ENCODE peak calls at places on chromosomes 5 and 9, in ten cellular contexts. One of them, this sample, is unnamed.

GRCh38 chr9:32431940-32432555 is 47.6 kb downstream of the ACO1 start:
- DNase-seq in Peyer's patch: peak; percentile 51
- DNase-seq in fibroblast of lung: peak; percentile 67
- DNase-seq in heart left ventricle: peak; percentile 49
- DNase-seq in tibial artery: no peak
- DNase-seq in astrocyte of the spinal cord: peak; percentile 52
- DNase-seq in mesendoderm: peak; percentile 46
- DNase-seq in fibroblast of the aortic adventitia: peak; percentile 52
- DNase-seq in sigmoid colon: peak; percentile 71
- DNase-seq in right cardiac atrium: peak; percentile 40
- DNase-seq in this sample: no peak

GRCh38 chr5:74516217-74516636 is 124.3 kb downstream of the ENC1 start:
- DNase-seq in Peyer's patch: no peak
- DNase-seq in fibroblast of lung: no peak
- DNase-seq in heart left ventricle: peak; percentile 33
- DNase-seq in tibial artery: no peak
- DNase-seq in astrocyte of the spinal cord: peak; percentile 26
- DNase-seq in mesendoderm: peak; percentile 99
- DNase-seq in fibroblast of the aortic adventitia: peak; percentile 29
- DNase-seq in sigmoid colon: no peak
- DNase-seq in right cardiac atrium: no peak
- DNase-seq in this sample: no peak

GRCh38 chr9:75504721-75505120 is 385.8 kb upstream of the PCSK5 start:
- DNase-seq in Peyer's patch: no peak
- DNase-seq in fibroblast of lung: no peak
- DNase-seq in heart left ventricle: no peak
- DNase-seq in tibial artery: no peak
- DNase-seq in astrocyte of the spinal cord: no peak
- DNase-seq in mesendoderm: no peak
- DNase-seq in fibroblast of the aortic adventitia: no peak
- DNase-seq in sigmoid colon: no peak
- DNase-seq in right cardiac atrium: no peak
- DNase-seq in this sample: no peak

GRCh38 chr9:134141906-134142305 is 6.0 kb downstream of the WDR5 start:
- DNase-seq in Peyer's patch: no peak
- DNase-seq in fibroblast of lung: no peak
- DNase-seq in heart left ventricle: no peak
- DNase-seq in tibial artery: no peak
- DNase-seq in astrocyte of the spinal cord: no peak
- DNase-seq in mesendoderm: no peak
- DNase-seq in fibroblast of the aortic adventitia: no peak
- DNase-seq in sigmoid colon: no peak
- DNase-seq in right cardiac atrium: no peak
- DNase-seq in this sample: no peak

GRCh38 chr5:108560581-108560980 is 178.7 kb upstream of the FBXL17 start:
- DNase-seq in Peyer's patch: no peak
- DNase-seq in fibroblast of lung: peak; percentile 79
- DNase-seq in heart left ventricle: peak; percentile 56
- DNase-seq in tibial artery: no peak
- DNase-seq in astrocyte of the spinal cord: peak; percentile 13
- DNase-seq in mesendoderm: no peak
- DNase-seq in fibroblast of the aortic adventitia: peak; percentile 67
- DNase-seq in sigmoid colon: peak; percentile 68
- DNase-seq in right cardiac atrium: peak; percentile 48
- DNase-seq in this sample: peak; percentile 98

GRCh38 chr9:124760719-124761118 is 10.4 kb downstream of the NR6A1 start:
- DNase-seq in Peyer's patch: no peak
- DNase-seq in fibroblast of lung: no peak
- DNase-seq in heart left ventricle: no peak
- DNase-seq in tibial artery: no peak
- DNase-seq in astrocyte of the spinal cord: no peak
- DNase-seq in mesendoderm: peak; percentile 85
- DNase-seq in fibroblast of the aortic adventitia: no peak
- DNase-seq in sigmoid colon: no peak
- DNase-seq in right cardiac atrium: no peak
- DNase-seq in this sample: no peak

GRCh38 chr9:107637421-107638420 is 148.2 kb upstream of the KLF4 start:
- DNase-seq in Peyer's patch: peak; percentile 43
- DNase-seq in fibroblast of lung: peak; percentile 100
- DNase-seq in heart left ventricle: peak; percentile 95
- DNase-seq in tibial artery: peak; percentile 97
- DNase-seq in astrocyte of the spinal cord: peak; percentile 97
- DNase-seq in mesendoderm: peak; percentile 84
- DNase-seq in fibroblast of the aortic adventitia: peak; percentile 100
- DNase-seq in sigmoid colon: peak; percentile 99
- DNase-seq in right cardiac atrium: peak; percentile 95
- DNase-seq in this sample: peak; percentile 81

GRCh38 chr5:52560366-52560765 is 227.3 kb upstream of the ITGA1 start:
- DNase-seq in Peyer's patch: no peak
- DNase-seq in fibroblast of lung: peak; percentile 33
- DNase-seq in heart left ventricle: no peak
- DNase-seq in tibial artery: no peak
- DNase-seq in astrocyte of the spinal cord: peak; percentile 4
- DNase-seq in mesendoderm: no peak
- DNase-seq in fibroblast of the aortic adventitia: peak; percentile 1
- DNase-seq in sigmoid colon: no peak
- DNase-seq in right cardiac atrium: no peak
- DNase-seq in this sample: no peak

GRCh38 chr9:89695441-89695891 is 90.7 kb downstream of the GADD45G start:
- DNase-seq in Peyer's patch: no peak
- DNase-seq in fibroblast of lung: no peak
- DNase-seq in heart left ventricle: no peak
- DNase-seq in tibial artery: no peak
- DNase-seq in astrocyte of the spinal cord: no peak
- DNase-seq in mesendoderm: peak; percentile 75
- DNase-seq in fibroblast of the aortic adventitia: no peak
- DNase-seq in sigmoid colon: no peak
- DNase-seq in right cardiac atrium: no peak
- DNase-seq in this sample: no peak

GRCh38 chr5:6827815-6828214 is 114.6 kb downstream of the TENT4A start:
- DNase-seq in Peyer's patch: peak; percentile 29
- DNase-seq in fibroblast of lung: no peak
- DNase-seq in heart left ventricle: no peak
- DNase-seq in tibial artery: no peak
- DNase-seq in astrocyte of the spinal cord: no peak
- DNase-seq in mesendoderm: peak; percentile 54
- DNase-seq in fibroblast of the aortic adventitia: no peak
- DNase-seq in sigmoid colon: no peak
- DNase-seq in right cardiac atrium: no peak
- DNase-seq in this sample: no peak

GRCh38 chr5:132546108-132546507 is 2.8 kb upstream of the IL5 start:
- DNase-seq in Peyer's patch: no peak
- DNase-seq in fibroblast of lung: no peak
- DNase-seq in heart left ventricle: no peak
- DNase-seq in tibial artery: no peak
- DNase-seq in astrocyte of the spinal cord: no peak
- DNase-seq in mesendoderm: no peak
- DNase-seq in fibroblast of the aortic adventitia: no peak
- DNase-seq in sigmoid colon: no peak
- DNase-seq in right cardiac atrium: no peak
- DNase-seq in this sample: no peak

GRCh38 chr5:53249529-53249928 is 140.0 kb upstream of the MOCS2 start:
- DNase-seq in Peyer's patch: no peak
- DNase-seq in fibroblast of lung: peak; percentile 96
- DNase-seq in heart left ventricle: no peak
- DNase-seq in tibial artery: peak; percentile 67
- DNase-seq in astrocyte of the spinal cord: peak; percentile 95
- DNase-seq in mesendoderm: no peak
- DNase-seq in fibroblast of the aortic adventitia: peak; percentile 97
- DNase-seq in sigmoid colon: peak; percentile 65
- DNase-seq in right cardiac atrium: peak; percentile 18
- DNase-seq in this sample: peak; percentile 91

GRCh38 chr9:75964431-75964830 is 74.0 kb downstream of the PCSK5 start:
- DNase-seq in Peyer's patch: no peak
- DNase-seq in fibroblast of lung: no peak
- DNase-seq in heart left ventricle: no peak
- DNase-seq in tibial artery: no peak
- DNase-seq in astrocyte of the spinal cord: no peak
- DNase-seq in mesendoderm: peak; percentile 48
- DNase-seq in fibroblast of the aortic adventitia: peak; percentile 18
- DNase-seq in sigmoid colon: no peak
- DNase-seq in right cardiac atrium: no peak
- DNase-seq in this sample: no peak

GRCh38 chr5:65364907-65365306 is 116.8 kb downstream of the ADAMTS6 start:
- DNase-seq in Peyer's patch: no peak
- DNase-seq in fibroblast of lung: peak; percentile 44
- DNase-seq in heart left ventricle: no peak
- DNase-seq in tibial artery: no peak
- DNase-seq in astrocyte of the spinal cord: no peak
- DNase-seq in mesendoderm: peak; percentile 44
- DNase-seq in fibroblast of the aortic adventitia: peak; percentile 17
- DNase-seq in sigmoid colon: no peak
- DNase-seq in right cardiac atrium: no peak
- DNase-seq in this sample: no peak

GRCh38 chr5:56306433-56307150 is 73.5 kb upstream of the ANKRD55 start:
- DNase-seq in Peyer's patch: no peak
- DNase-seq in fibroblast of lung: no peak
- DNase-seq in heart left ventricle: no peak
- DNase-seq in tibial artery: no peak
- DNase-seq in astrocyte of the spinal cord: no peak
- DNase-seq in mesendoderm: no peak
- DNase-seq in fibroblast of the aortic adventitia: no peak
- DNase-seq in sigmoid colon: no peak
- DNase-seq in right cardiac atrium: no peak
- DNase-seq in this sample: no peak

GRCh38 chr5:138570871-138571270 is 4.3 kb downstream of the HSPA9 start:
- DNase-seq in Peyer's patch: no peak
- DNase-seq in fibroblast of lung: no peak
- DNase-seq in heart left ventricle: no peak
- DNase-seq in tibial artery: no peak
- DNase-seq in astrocyte of the spinal cord: no peak
- DNase-seq in mesendoderm: no peak
- DNase-seq in fibroblast of the aortic adventitia: no peak
- DNase-seq in sigmoid colon: no peak
- DNase-seq in right cardiac atrium: no peak
- DNase-seq in this sample: no peak

GRCh38 chr5:138568061-138568824 is 7.0 kb downstream of the HSPA9 start:
- DNase-seq in Peyer's patch: no peak
- DNase-seq in fibroblast of lung: no peak
- DNase-seq in heart left ventricle: no peak
- DNase-seq in tibial artery: no peak
- DNase-seq in astrocyte of the spinal cord: peak; percentile 50
- DNase-seq in mesendoderm: no peak
- DNase-seq in fibroblast of the aortic adventitia: no peak
- DNase-seq in sigmoid colon: no peak
- DNase-seq in right cardiac atrium: no peak
- DNase-seq in this sample: no peak

GRCh38 chr5:138566792-138567191 is 8.4 kb downstream of the HSPA9 start:
- DNase-seq in Peyer's patch: no peak
- DNase-seq in fibroblast of lung: no peak
- DNase-seq in heart left ventricle: no peak
- DNase-seq in tibial artery: no peak
- DNase-seq in astrocyte of the spinal cord: no peak
- DNase-seq in mesendoderm: no peak
- DNase-seq in fibroblast of the aortic adventitia: no peak
- DNase-seq in sigmoid colon: no peak
- DNase-seq in right cardiac atrium: no peak
- DNase-seq in this sample: no peak

GRCh38 chr5:138573223-138573622 is 2.0 kb downstream of the HSPA9 start:
- DNase-seq in Peyer's patch: no peak
- DNase-seq in fibroblast of lung: no peak
- DNase-seq in heart left ventricle: no peak
- DNase-seq in tibial artery: no peak
- DNase-seq in astrocyte of the spinal cord: no peak
- DNase-seq in mesendoderm: no peak
- DNase-seq in fibroblast of the aortic adventitia: no peak
- DNase-seq in sigmoid colon: no peak
- DNase-seq in right cardiac atrium: no peak
- DNase-seq in this sample: no peak

GRCh38 chr5:138569759-138570158 is 5.4 kb downstream of the HSPA9 start:
- DNase-seq in Peyer's patch: no peak
- DNase-seq in fibroblast of lung: peak; percentile 19
- DNase-seq in heart left ventricle: no peak
- DNase-seq in tibial artery: no peak
- DNase-seq in astrocyte of the spinal cord: no peak
- DNase-seq in mesendoderm: no peak
- DNase-seq in fibroblast of the aortic adventitia: no peak
- DNase-seq in sigmoid colon: no peak
- DNase-seq in right cardiac atrium: no peak
- DNase-seq in this sample: no peak
- H3K4me3 ChIP-seq in Peyer's patch: no peak overlapping the region
- H3K4me3 ChIP-seq in fibroblast of lung: no peak overlapping the region
- H3K4me3 ChIP-seq in heart left ventricle: no peak overlapping the region
- H3K4me3 ChIP-seq in tibial artery: no peak overlapping the region
- H3K4me3 ChIP-seq in astrocyte of the spinal cord: no peak overlapping the region
- H3K4me3 ChIP-seq in mesendoderm: no peak overlapping the region
- H3K4me3 ChIP-seq in fibroblast of the aortic adventitia: no peak overlapping the region
- H3K4me3 ChIP-seq in sigmoid colon: no peak overlapping the region
- H3K4me3 ChIP-seq in right cardiac atrium: no peak overlapping the region
- H3K4me3 ChIP-seq in this sample: no peak overlapping the region

DNA sequence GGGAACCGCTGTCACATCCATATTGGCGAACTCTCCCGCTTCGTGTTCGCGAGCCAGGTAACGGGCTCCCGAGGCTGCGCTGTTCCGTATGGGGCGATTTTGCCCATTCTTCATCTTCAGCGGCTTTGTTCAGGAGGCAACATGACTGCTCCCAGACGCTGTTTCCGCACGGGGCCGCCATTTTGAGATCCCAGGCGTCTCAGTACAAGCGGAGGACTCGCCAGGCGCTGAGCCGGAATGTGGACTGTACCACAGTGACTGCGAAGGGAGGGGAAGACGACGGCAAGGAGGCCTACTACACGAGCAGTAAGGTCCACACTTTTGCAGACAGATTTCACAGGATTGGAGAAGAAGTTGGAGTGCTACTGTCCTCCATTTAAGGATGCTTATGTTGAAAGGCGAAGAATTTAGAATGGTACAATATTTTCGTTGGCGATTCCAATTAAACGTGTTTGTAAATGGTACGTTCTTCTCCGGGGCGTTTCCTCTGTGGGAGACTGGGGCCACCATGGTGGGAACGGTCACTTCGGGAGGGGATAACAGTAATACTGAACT is 41.6 kb upstream of the ZNF300 start:
- DNase-seq in Peyer's patch: no peak
- DNase-seq in fibroblast of lung: peak; percentile 97
- DNase-seq in heart left ventricle: peak; percentile 91
- DNase-seq in tibial artery: peak; percentile 91
- DNase-seq in astrocyte of the spinal cord: peak; percentile 90
- DNase-seq in mesendoderm: no peak
- DNase-seq in fibroblast of the aortic adventitia: peak; percentile 89
- DNase-seq in sigmoid colon: peak; percentile 94
- DNase-seq in right cardiac atrium: peak; percentile 90
- DNase-seq in this sample: no peak
- H3K4me3 ChIP-seq in Peyer's patch: peak overlapping the region; percentile 20
- H3K4me3 ChIP-seq in fibroblast of lung: peak overlapping the region; percentile 64
- H3K4me3 ChIP-seq in heart left ventricle: peak overlapping the region; percentile 53
- H3K4me3 ChIP-seq in tibial artery: peak overlapping the region; percentile 65
- H3K4me3 ChIP-seq in astrocyte of the spinal cord: peak overlapping the region; percentile 63
- H3K4me3 ChIP-seq in mesendoderm: no peak overlapping the region
- H3K4me3 ChIP-seq in fibroblast of the aortic adventitia: peak overlapping the region; percentile 69
- H3K4me3 ChIP-seq in sigmoid colon: peak overlapping the region; percentile 51
- H3K4me3 ChIP-seq in right cardiac atrium: peak overlapping the region; percentile 90
- H3K4me3 ChIP-seq in this sample: peak overlapping the region; percentile 55

GRCh38 chr5:501833-502184 is 22.4 kb downstream of the SLC9A3 start:
- DNase-seq in Peyer's patch: no peak
- DNase-seq in fibroblast of lung: no peak
- DNase-seq in heart left ventricle: no peak
- DNase-seq in tibial artery: no peak
- DNase-seq in astrocyte of the spinal cord: no peak
- DNase-seq in mesendoderm: no peak
- DNase-seq in fibroblast of the aortic adventitia: peak; percentile 3
- DNase-seq in sigmoid colon: no peak
- DNase-seq in right cardiac atrium: no peak
- DNase-seq in this sample: no peak
- H3K4me3 ChIP-seq in Peyer's patch: no peak overlapping the region
- H3K4me3 ChIP-seq in fibroblast of lung: no peak overlapping the region
- H3K4me3 ChIP-seq in heart left ventricle: no peak overlapping the region
- H3K4me3 ChIP-seq in tibial artery: no peak overlapping the region
- H3K4me3 ChIP-seq in astrocyte of the spinal cord: no peak overlapping the region
- H3K4me3 ChIP-seq in mesendoderm: no peak overlapping the region
- H3K4me3 ChIP-seq in fibroblast of the aortic adventitia: no peak overlapping the region
- H3K4me3 ChIP-seq in sigmoid colon: no peak overlapping the region
- H3K4me3 ChIP-seq in right cardiac atrium: no peak overlapping the region
- H3K4me3 ChIP-seq in this sample: no peak overlapping the region

GRCh38 chr5:170633235-170634041 is 129.6 kb downstream of the KCNIP1 start:
- DNase-seq in Peyer's patch: no peak
- DNase-seq in fibroblast of lung: peak; percentile 89
- DNase-seq in heart left ventricle: peak; percentile 57
- DNase-seq in tibial artery: peak; percentile 77
- DNase-seq in astrocyte of the spinal cord: peak; percentile 79
- DNase-seq in mesendoderm: peak; percentile 82
- DNase-seq in fibroblast of the aortic adventitia: peak; percentile 91
- DNase-seq in sigmoid colon: peak; percentile 86
- DNase-seq in right cardiac atrium: peak; percentile 42
- DNase-seq in this sample: peak; percentile 37
- H3K4me3 ChIP-seq in Peyer's patch: no peak overlapping the region
- H3K4me3 ChIP-seq in fibroblast of lung: peak overlapping the region; percentile 29
- H3K4me3 ChIP-seq in heart left ventricle: peak overlapping the region; percentile 30
- H3K4me3 ChIP-seq in tibial artery: peak overlapping the region; percentile 46
- H3K4me3 ChIP-seq in astrocyte of the spinal cord: peak overlapping the region; percentile 1
- H3K4me3 ChIP-seq in mesendoderm: peak overlapping the region; percentile 51
- H3K4me3 ChIP-seq in fibroblast of the aortic adventitia: peak overlapping the region; percentile 39
- H3K4me3 ChIP-seq in sigmoid colon: no peak overlapping the region
- H3K4me3 ChIP-seq in right cardiac atrium: peak overlapping the region; percentile 3
- H3K4me3 ChIP-seq in this sample: peak overlapping the region; percentile 34

This sample was measured in AG04449.